ENCODE peak calls at places on chromosome 4, in four cellular contexts. O is upper lobe of left lung, Z is left ventricle myocardium inferior, E is AG10803. U is an unnamed sample.

GRCh38 chr4:5203309-5203708 is 152.0 kb downstream of the STK32B start:
- DNase-seq in O (no peak), Z (no peak), E (peak), U (no peak)

GRCh38 chr4:26372525-26373172 is 51.8 kb downstream of the RBPJ start:
- DNase-seq in O (peak), Z (no peak), E (peak), U (no peak)

GRCh38 chr4:180449395-180449956 is 1793.7 kb upstream of the TENM3 start:
- DNase-seq in O (no peak), Z (no peak), E (no peak), U (no peak)

GRCh38 chr4:186342582-186342981 is 76.6 kb downstream of the F11 start:
- DNase-seq in O (no peak), Z (no peak), E (no peak), U (no peak)

GRCh38 chr4:121380448-121381147 is at the start of gene QRFPR:
- DNase-seq in O (no peak), Z (peak), E (no peak), U (no peak)

GRCh38 chr4:16725252-16725651 is 173.2 kb downstream of the LDB2 start:
- DNase-seq in O (no peak), Z (no peak), E (no peak), U (no peak)

GRCh38 chr4:26088433-26088928 is 174.5 kb downstream of the SMIM20 start:
- DNase-seq in O (no peak), Z (no peak), E (peak), U (no peak)

GRCh38 chr4:86939737-86940141 is 4.9 kb downstream of the AFF1 start:
- DNase-seq in O (no peak), Z (no peak), E (no peak), U (no peak)

GRCh38 chr4:88012652-88013051 is 5.2 kb downstream of the PKD2 start:
- DNase-seq in O (no peak), Z (no peak), E (no peak), U (no peak)

GRCh38 chr4:55871299-55871800 is 17.9 kb downstream of the EXOC1 start:
- DNase-seq in O (peak), Z (no peak), E (no peak), U (no peak)

GRCh38 chr4:3313139-3313538 is 20.3 kb downstream of the RGS12 start:
- DNase-seq in O (no peak), Z (no peak), E (no peak), U (no peak)

GRCh38 chr4:5956285-5957021 is 61.8 kb downstream of the C4orf50 start:
- DNase-seq in O (peak), Z (no peak), E (no peak), U (no peak)

GRCh38 chr4:3724319-3725231 is 41.6 kb upstream of the ADRA2C start:
- DNase-seq in O (no peak), Z (no peak), E (no peak), U (no peak)

GRCh38 chr4:169070071-169070894 is 60.2 kb upstream of the CBR4 start:
- DNase-seq in O (peak), Z (peak), E (peak), U (no peak)

GRCh38 chr4:14069871-14070270 is 442.3 kb upstream of the BOD1L1 start:
- DNase-seq in O (no peak), Z (no peak), E (no peak), U (no peak)

GRCh38 chr4:3703677-3704521 is 62.3 kb upstream of the ADRA2C start:
- DNase-seq in O (no peak), Z (peak), E (no peak), U (no peak)

GRCh38 chr4:70505152-70505748 is 13.1 kb upstream of the AMTN start:
- DNase-seq in O (peak), Z (no peak), E (peak), U (peak)

GRCh38 chr4:157701695-157701994 is 471.2 kb downstream of the GASK1B start:
- DNase-seq in O (no peak), Z (no peak), E (no peak), U (no peak)

DNA sequence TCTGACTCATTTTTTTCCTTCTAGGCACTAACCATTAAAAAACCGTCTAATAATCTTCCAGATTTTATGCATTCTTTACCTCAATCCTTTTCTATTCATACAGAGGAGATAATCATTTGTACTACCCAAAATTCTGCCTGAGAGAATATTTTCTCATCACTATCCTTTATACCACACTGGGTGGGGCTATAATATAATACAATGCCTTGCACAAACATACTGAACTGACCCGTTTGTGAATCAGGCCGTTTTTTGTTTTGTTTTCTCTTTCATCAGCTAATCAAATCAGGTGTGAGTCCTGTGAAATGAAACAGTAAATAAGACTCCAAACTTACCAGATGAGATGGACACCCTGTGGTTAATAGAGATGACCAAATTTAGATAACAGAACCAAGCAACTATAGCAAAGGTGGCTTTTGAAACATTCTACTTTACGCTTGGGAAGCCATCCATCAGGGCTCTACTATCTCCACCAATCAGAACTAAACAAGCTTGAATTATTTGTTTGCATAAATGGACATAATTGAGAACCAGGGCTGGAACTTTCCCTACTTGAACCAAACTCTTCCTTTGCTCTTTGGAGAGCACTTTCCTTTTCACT is 573.0 kb downstream of the GABRG1 start:
- DNase-seq in O (no peak), Z (no peak), E (no peak), U (no peak)
- TF ChIP-seq CTCF in O (no peak), Z (peak), E (no peak), U (no peak)

GRCh38 chr4:144313370-144313769 is 172.9 kb upstream of the GYPA start:
- DNase-seq in O (no peak), Z (no peak), E (no peak), U (no peak)

GRCh38 chr4:144316869-144317268 is 176.4 kb upstream of the GYPA start:
- DNase-seq in O (no peak), Z (no peak), E (no peak), U (no peak)

DNA sequence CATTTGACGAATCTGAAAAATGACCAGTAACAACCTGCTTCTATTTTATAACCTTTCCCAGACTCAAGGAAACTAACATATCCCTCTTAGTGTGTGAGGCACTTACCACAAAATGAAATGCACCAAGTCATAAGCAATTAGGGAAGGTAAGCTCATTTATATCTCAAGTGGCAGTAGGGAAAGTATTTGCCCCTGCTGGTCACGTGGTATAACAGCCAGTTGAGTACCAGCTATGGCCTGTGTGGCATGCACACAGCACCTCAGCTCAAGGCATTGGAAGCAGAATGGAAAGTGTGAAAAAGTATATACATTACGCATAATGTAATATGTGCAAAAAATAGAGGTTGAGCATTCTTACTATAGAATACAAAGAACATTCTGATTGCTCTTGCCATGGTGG is 178.3 kb upstream of the GYPA start:
- DNase-seq in O (no peak), Z (no peak), E (no peak), U (no peak)
- TF ChIP-seq CTCF in O (no peak), Z (no peak), E (no peak), U (no peak)

GRCh38 chr4:80615099-80615498 is 279.6 kb downstream of the CFAP299 start:
- DNase-seq in O (no peak), Z (no peak), E (no peak), U (no peak)

GRCh38 chr4:80614319-80614718 is 278.8 kb downstream of the CFAP299 start:
- DNase-seq in O (no peak), Z (no peak), E (no peak), U (no peak)

DNA sequence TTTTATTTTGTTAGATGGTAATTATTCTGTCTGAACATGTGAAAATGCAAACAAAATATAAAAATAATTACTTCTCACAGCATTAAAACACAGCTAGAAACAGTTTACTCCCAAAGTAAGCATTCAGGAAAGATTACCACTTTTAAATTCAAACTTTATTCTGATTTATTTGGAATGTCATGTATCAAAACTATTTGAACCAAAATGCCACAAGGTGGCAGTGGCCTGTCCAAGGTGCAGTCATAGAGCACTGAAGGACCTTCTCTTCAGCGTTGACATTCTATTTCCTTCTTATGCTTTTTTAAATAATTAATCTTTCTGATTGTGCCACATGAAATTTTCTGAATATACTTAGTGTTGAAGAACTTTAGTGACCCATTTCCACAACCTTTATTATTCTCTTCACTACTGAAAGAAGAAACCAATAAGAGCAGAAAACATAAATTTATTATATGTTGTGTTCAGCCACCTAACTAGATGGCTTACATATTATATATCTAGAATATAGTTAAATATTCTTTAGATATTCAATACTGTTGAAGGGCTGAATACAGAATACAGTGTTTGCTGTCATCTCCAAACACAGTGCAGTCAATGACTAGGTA is 283.6 kb downstream of the CFAP299 start:
- DNase-seq in O (no peak), Z (no peak), E (no peak), U (no peak)
- TF ChIP-seq CTCF in O (peak), Z (no peak), E (no peak), U (no peak)

GRCh38 chr4:110621839-110622751 is 782 bp downstream of the PITX2 start:
- DNase-seq in O (no peak), Z (no peak), E (no peak), U (no peak)

GRCh38 chr4:110619001-110619350 is 3.9 kb downstream of the PITX2 start:
- DNase-seq in O (no peak), Z (no peak), E (no peak), U (no peak)

GRCh38 chr4:110619401-110620247 is 3.3 kb downstream of the PITX2 start:
- DNase-seq in O (no peak), Z (no peak), E (no peak), U (no peak)

GRCh38 chr4:110621328-110621812 is 1.5 kb downstream of the PITX2 start:
- DNase-seq in O (no peak), Z (no peak), E (no peak), U (no peak)

GRCh38 chr4:110620352-110621327 is 2.2 kb downstream of the PITX2 start:
- DNase-seq in O (no peak), Z (no peak), E (no peak), U (no peak)
- TF ChIP-seq CTCF in O (no peak), Z (no peak), E (no peak), U (no peak)

DNA sequence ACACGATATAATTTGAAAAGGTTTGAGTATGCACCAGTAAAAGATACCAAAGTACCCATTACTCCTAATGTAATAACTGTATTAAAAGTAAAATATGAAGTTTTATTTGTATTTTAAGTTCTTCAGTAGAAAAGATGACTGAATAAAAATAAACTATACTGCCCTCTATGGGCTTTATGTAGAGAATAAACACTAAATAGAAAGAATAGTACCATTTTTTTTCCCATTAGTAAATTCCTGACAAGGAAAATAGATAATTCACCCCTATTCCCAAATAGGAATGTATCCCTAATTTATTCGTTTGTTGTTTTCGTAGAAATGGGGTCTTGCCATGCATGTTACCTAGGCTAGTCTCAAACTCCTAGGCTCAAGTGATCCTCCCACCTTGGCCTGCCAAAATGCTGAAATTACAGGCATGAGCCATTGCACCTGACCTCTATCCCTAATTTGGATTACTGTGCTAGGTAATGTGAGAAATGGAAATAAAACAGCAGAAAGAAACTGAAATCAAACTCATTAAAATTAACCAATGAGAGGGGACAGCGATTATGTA is 73.6 kb upstream of the COX18 start:
- DNase-seq in O (no peak), Z (no peak), E (no peak), U (no peak)
- TF ChIP-seq CTCF in O (no peak), Z (no peak), E (no peak), U (no peak)

GRCh38 chr4:162640152-162640551 is 476.4 kb upstream of the FSTL5 start:
- DNase-seq in O (no peak), Z (no peak), E (no peak), U (no peak)

GRCh38 chr4:162634390-162634789 is 470.6 kb upstream of the FSTL5 start:
- DNase-seq in O (no peak), Z (no peak), E (no peak), U (no peak)
- TF ChIP-seq CTCF in O (no peak), Z (no peak), E (no peak), U (no peak)

GRCh38 chr4:38163216-38164006 is 203.2 kb downstream of the PTTG2 start:
- DNase-seq in O (no peak), Z (no peak), E (peak), U (no peak)
- TF ChIP-seq CTCF in O (no peak), Z (no peak), E (no peak), U (no peak)

GRCh38 chr4:118883861-118884260 is 4.8 kb upstream of the SYNPO2 start:
- DNase-seq in O (no peak), Z (no peak), E (no peak), U (no peak)
- TF ChIP-seq CTCF in O (no peak), Z (peak), E (no peak), U (no peak)

GRCh38 chr4:1413221-1413663 is 7.0 kb upstream of the NKX1-1 start:
- DNase-seq in O (no peak), Z (no peak), E (no peak), U (no peak)

GRCh38 chr4:1412376-1413220 is 6.4 kb upstream of the NKX1-1 start:
- DNase-seq in O (no peak), Z (no peak), E (no peak), U (no peak)

GRCh38 chr4:1409806-1410425 is 3.7 kb upstream of the NKX1-1 start:
- DNase-seq in O (no peak), Z (no peak), E (no peak), U (no peak)

GRCh38 chr4:1410491-1411325 is 4.5 kb upstream of the NKX1-1 start:
- DNase-seq in O (no peak), Z (peak), E (peak), U (no peak)

DNA sequence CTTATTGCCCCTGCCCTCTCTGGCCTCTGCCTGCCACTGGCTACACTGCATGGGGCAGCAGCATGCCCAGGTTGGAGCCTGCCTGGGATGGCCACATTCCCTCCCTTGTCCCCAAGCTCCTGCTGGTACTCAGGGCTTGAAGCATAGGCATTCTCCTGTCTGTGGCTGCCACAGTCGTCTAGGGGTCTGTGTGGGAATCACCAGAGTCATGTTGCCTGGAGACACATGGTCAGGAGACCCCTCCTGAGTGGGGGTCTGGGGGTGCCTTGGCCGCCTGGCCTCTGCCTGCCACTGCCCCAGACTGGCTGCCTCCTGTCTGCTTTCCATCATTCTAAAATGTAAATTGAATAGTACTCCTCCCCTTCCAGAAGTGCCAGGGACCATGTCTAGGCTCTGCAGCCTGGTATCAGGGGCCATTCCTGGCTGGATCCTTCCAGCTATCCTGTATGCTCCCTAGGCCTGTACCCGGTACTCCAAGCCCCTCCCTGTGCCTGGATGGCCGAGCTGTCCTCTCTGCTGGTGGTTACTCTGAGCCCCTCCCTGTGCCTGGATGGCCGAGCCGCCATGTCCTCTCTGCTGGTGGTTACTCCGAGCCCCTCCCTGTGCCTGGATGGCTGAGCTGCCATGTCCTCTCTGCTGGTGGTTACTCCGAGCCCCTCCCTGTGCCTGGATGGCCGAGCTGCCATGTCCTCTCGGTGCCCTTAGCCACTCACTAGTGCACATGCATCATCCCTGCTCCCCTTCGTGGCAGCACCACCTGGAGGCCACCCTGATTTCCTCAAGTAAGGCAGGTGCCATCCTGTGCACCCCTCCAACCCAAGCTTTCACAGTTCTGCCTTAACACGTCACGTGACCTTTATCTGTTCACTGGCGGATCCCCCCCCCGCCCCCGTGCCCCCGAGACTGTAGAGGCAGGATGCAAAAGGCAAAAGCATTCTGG is 5.5 kb upstream of the NKX1-1 start:
- DNase-seq in O (no peak), Z (no peak), E (no peak), U (no peak)
- TF ChIP-seq CTCF in O (no peak), Z (no peak), E (no peak), U (no peak)

GRCh38 chr4:153741529-153741928 is 18.3 kb downstream of the RNF175 start:
- DNase-seq in O (no peak), Z (no peak), E (no peak), U (no peak)
- TF ChIP-seq CTCF in O (no peak), Z (no peak), E (no peak), U (no peak)